ENCODE peak calls at places on chromosomes 7 and 10, in ten cellular contexts. S, D, J, K, A, P, L, F, U and W are unnamed samples.

GRCh38 chr10:60816624-60817023 is 38.3 kb downstream of the CDK1 start:
- DNase-seq in L (no peak), S (peak; percentile 94), F (peak; percentile 35), P (peak; percentile 89), U (peak; percentile 34), D (peak; percentile 73), K (peak; percentile 56), A (peak; percentile 66), J (peak; percentile 79), W (peak; percentile 71)

GRCh38 chr10:73209705-73210104 is 37.4 kb downstream of the DNAJC9 start:
- DNase-seq in F (no peak), K (peak; percentile 47), S (peak; percentile 23), J (no peak), U (no peak), D (no peak), P (peak; percentile 41), A (peak; percentile 19), L (no peak), W (peak; percentile 15)

GRCh38 chr10:100436255-100436654 is 26.6 kb upstream of the WNT8B start:
- DNase-seq in U (no peak), F (no peak), K (no peak), J (no peak), P (no peak), L (no peak), D (no peak), S (no peak), A (no peak), W (no peak)

GRCh38 chr10:22310928-22311327 is 5.3 kb upstream of the COMMD3 start:
- DNase-seq in J (no peak), A (no peak), K (no peak), U (no peak), P (no peak), F (no peak), S (no peak), D (no peak), L (no peak), W (no peak)

GRCh38 chr10:76456190-76456589 is 1024.8 kb downstream of the LRMDA start:
- DNase-seq in K (no peak), S (peak; percentile 90), F (no peak), D (no peak), P (no peak), A (no peak), U (no peak), J (no peak), L (no peak), W (no peak)

GRCh38 chr10:120996456-120997053 is 145.4 kb downstream of the WDR11 start:
- DNase-seq in L (no peak), S (no peak), U (no peak), J (no peak), A (no peak), D (no peak), P (no peak), F (no peak), K (no peak), W (no peak)

GRCh38 chr7:40874756-40875155 is 740.0 kb downstream of the SUGCT start:
- DNase-seq in A (no peak), L (no peak), F (no peak), S (no peak), P (no peak), J (no peak), D (no peak), K (no peak), U (no peak), W (no peak)

GRCh38 chr10:101292194-101293006 is 61.6 kb upstream of the BTRC start:
- DNase-seq in D (no peak), J (no peak), P (no peak), A (no peak), U (no peak), F (no peak), L (no peak), S (no peak), K (no peak), W (no peak)

GRCh38 chr10:99621454-99622246 is 1.4 kb upstream of the SLC25A28 start:
- DNase-seq in U (no peak), J (no peak), P (no peak), A (peak; percentile 18), S (no peak), L (no peak), D (no peak), K (no peak), F (no peak), W (no peak)

GRCh38 chr7:152761116-152761748 is 1.7 kb downstream of the ACTR3B start:
- DNase-seq in J (no peak), S (no peak), F (no peak), L (no peak), A (peak; percentile 37), K (peak; percentile 49), P (peak; percentile 74), D (peak; percentile 28), U (no peak), W (peak; percentile 42)

GRCh38 chr10:103265712-103266329 is 11.1 kb upstream of the INA start:
- DNase-seq in F (peak; percentile 5), D (peak; percentile 55), A (no peak), L (no peak), S (peak; percentile 83), K (no peak), P (peak; percentile 78), J (peak; percentile 40), U (no peak), W (no peak)

GRCh38 chr7:115040526-115040925 is 118.6 kb downstream of the MDFIC start:
- DNase-seq in F (no peak), P (no peak), D (no peak), A (no peak), U (no peak), J (no peak), L (no peak), S (no peak), K (no peak), W (no peak)

GRCh38 chr7:105830405-105831218 is 45.8 kb downstream of the ATXN7L1 start:
- DNase-seq in S (peak; percentile 90), K (peak; percentile 85), F (no peak), L (no peak), D (no peak), U (no peak), J (peak; percentile 96), A (peak; percentile 93), P (peak; percentile 97), W (peak; percentile 97)

GRCh38 chr7:131861620-131862346 is 305.4 kb upstream of the PODXL start:
- DNase-seq in P (peak; percentile 30), S (peak; percentile 57), D (no peak), F (no peak), L (no peak), J (peak; percentile 89), A (no peak), U (no peak), K (no peak), W (peak; percentile 13)

GRCh38 chr10:35223016-35223415 is 96.4 kb downstream of the CREM start:
- DNase-seq in P (no peak), A (no peak), L (no peak), S (no peak), U (no peak), K (no peak), F (no peak), J (no peak), D (no peak), W (no peak)

GRCh38 chr10:72692897-72693598 is 1.1 kb downstream of the MCU start:
- DNase-seq in S (peak; percentile 38), L (no peak), D (peak; percentile 30), A (no peak), F (no peak), U (no peak), P (peak; percentile 32), J (peak; percentile 37), K (no peak), W (no peak)

GRCh38 chr7:47474937-47475879 is 106.7 kb downstream of the TNS3 start:
- DNase-seq in K (peak; percentile 94), F (no peak), L (no peak), D (peak; percentile 13), U (peak; percentile 73), S (peak; percentile 92), A (peak; percentile 88), P (peak; percentile 98), J (peak; percentile 86), W (peak; percentile 78)

GRCh38 chr7:158109364-158110033 is 478.1 kb downstream of the PTPRN2 start:
- DNase-seq in L (no peak), K (no peak), S (no peak), U (no peak), P (no peak), D (no peak), A (no peak), F (no peak), J (no peak), W (no peak)

GRCh38 chr10:110870823-110871235 is 899 bp upstream of the PDCD4 start:
- DNase-seq in L (no peak), K (no peak), S (peak; percentile 22), A (no peak), D (no peak), U (no peak), P (no peak), F (no peak), J (no peak), W (no peak)